ENCODE peak calls at places on chromosomes 16 and 17, in four cellular contexts. A, H, B and P are unnamed samples.

GRCh38 chr17:28661635-28662526 is at the start of the genes SDF2 and SUPT6H:
- DNase-seq in A (peak), H (peak), B (no peak), P (peak)

GRCh38 chr16:87581867-87582220 is 20.5 kb upstream of the JPH3 start:
- DNase-seq in A (peak), H (no peak), B (peak), P (no peak)

GRCh38 chr16:80912651-80913050 is 94.0 kb downstream of the CMC2 start:
- DNase-seq in A (no peak), H (no peak), B (no peak), P (no peak)

GRCh38 chr17:77729587-77729986 is 228.9 kb upstream of the TNRC6C start:
- DNase-seq in A (no peak), H (no peak), B (no peak), P (no peak)

GRCh38 chr16:25713785-25714570 is 22.2 kb downstream of the HS3ST4 start:
- DNase-seq in A (no peak), H (no peak), B (no peak), P (no peak)

GRCh38 chr17:41393294-41393693 is 4.1 kb downstream of the KRT31 start:
- DNase-seq in A (no peak), H (no peak), B (no peak), P (no peak)

GRCh38 chr16:19898924-19899604 is 14.4 kb upstream of the GPRC5B start:
- DNase-seq in A (peak), H (peak), B (peak), P (peak)

GRCh38 chr17:73323622-73324455 is 12.0 kb upstream of the CDC42EP4 start:
- DNase-seq in A (peak), H (no peak), B (no peak), P (no peak)

GRCh38 chr17:43832168-43832975 is 574 bp downstream of the MPP3 start:
- DNase-seq in A (peak), H (peak), B (no peak), P (no peak)

GRCh38 chr17:43401293-43401692 is 2.5 kb downstream of the ARL4D start:
- DNase-seq in A (no peak), H (no peak), B (peak), P (no peak)

GRCh38 chr17:50209472-50210248 is 8.2 kb upstream of the COL1A1 start:
- DNase-seq in A (peak), H (peak), B (peak), P (no peak)

GRCh38 chr17:47957591-47958490 is at the start of gene PRR15L:
- DNase-seq in A (no peak), H (no peak), B (no peak), P (no peak)

GRCh38 chr16:2212362-2213324 is 2.0 kb upstream of the BRICD5 start:
- DNase-seq in A (no peak), H (no peak), B (no peak), P (no peak)

GRCh38 chr16:51374790-51375189 is 223.7 kb upstream of the SALL1 start:
- DNase-seq in A (no peak), H (no peak), B (no peak), P (no peak)

GRCh38 chr16:51374346-51374745 is 223.3 kb upstream of the SALL1 start:
- DNase-seq in A (no peak), H (no peak), B (peak), P (no peak)

DNA sequence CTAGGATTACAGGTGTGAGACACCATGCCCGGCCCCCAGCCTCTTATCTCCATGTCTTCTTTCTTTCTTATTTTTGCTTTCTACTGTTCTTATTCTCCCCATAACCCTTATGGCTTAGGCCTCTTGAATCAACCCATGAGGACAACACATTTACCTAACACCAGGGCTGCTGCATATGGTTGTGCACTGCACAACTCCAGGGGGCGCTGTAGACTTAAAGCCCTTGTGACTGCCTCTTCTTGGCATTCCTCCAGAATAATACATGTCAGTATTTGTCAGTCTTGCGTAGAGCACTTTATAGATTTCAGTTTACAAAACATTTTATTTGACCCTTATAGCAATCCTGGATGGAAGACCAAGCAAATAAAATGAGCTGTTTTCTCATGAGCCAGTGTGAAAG is 225.0 kb upstream of the SALL1 start:
- DNase-seq in A (no peak), H (no peak), B (no peak), P (no peak)
- TF ChIP-seq CTCF in A (peak), H (peak), B (peak), P (no peak)

DNA sequence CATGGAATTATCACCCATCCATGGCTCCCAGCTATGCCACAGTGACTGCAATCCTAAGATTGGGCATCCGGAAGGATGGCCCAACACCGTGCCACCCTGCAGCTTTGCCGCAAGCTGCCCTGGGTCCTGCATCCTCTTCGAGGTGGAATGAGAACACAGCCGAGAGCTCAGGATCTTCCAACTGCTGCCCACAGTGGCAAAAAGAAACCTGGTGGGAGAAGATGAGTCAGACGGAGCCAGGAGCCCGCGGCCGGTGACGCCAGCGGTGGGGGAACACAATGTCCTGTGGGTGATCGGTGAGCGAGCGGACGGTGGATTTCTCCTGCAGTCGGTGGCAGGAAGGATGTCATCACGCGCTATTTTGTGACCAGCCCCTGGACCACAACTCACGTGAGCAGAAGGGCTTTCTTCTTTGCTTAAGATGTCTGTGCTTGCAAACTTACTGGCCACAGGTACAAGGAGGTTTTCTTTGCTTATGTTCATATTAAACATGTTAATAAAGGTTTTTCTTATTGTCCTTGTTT is 20.1 kb downstream of the CD7 start:
- DNase-seq in A (peak), H (no peak), B (no peak), P (peak)
- TF ChIP-seq CTCF in A (no peak), H (no peak), B (no peak), P (no peak)

GRCh38 chr16:28980929-28981328 is 3.9 kb upstream of the LAT start:
- DNase-seq in A (no peak), H (no peak), B (no peak), P (no peak)

GRCh38 chr16:28981517-28981916 is 3.3 kb upstream of the LAT start:
- DNase-seq in A (peak), H (peak), B (no peak), P (peak)

GRCh38 chr16:28975158-28975603 is 603 bp downstream of the SPNS1 start:
- DNase-seq in A (no peak), H (no peak), B (no peak), P (no peak)

GRCh38 chr16:28974437-28975157 is at the start of gene SPNS1:
- DNase-seq in A (peak), H (peak), B (peak), P (peak)

GRCh38 chr16:28977703-28978641 is 3.4 kb downstream of the SPNS1 start:
- DNase-seq in A (no peak), H (no peak), B (no peak), P (peak)
- TF ChIP-seq CTCF in A (peak), H (peak), B (peak), P (no peak)

DNA sequence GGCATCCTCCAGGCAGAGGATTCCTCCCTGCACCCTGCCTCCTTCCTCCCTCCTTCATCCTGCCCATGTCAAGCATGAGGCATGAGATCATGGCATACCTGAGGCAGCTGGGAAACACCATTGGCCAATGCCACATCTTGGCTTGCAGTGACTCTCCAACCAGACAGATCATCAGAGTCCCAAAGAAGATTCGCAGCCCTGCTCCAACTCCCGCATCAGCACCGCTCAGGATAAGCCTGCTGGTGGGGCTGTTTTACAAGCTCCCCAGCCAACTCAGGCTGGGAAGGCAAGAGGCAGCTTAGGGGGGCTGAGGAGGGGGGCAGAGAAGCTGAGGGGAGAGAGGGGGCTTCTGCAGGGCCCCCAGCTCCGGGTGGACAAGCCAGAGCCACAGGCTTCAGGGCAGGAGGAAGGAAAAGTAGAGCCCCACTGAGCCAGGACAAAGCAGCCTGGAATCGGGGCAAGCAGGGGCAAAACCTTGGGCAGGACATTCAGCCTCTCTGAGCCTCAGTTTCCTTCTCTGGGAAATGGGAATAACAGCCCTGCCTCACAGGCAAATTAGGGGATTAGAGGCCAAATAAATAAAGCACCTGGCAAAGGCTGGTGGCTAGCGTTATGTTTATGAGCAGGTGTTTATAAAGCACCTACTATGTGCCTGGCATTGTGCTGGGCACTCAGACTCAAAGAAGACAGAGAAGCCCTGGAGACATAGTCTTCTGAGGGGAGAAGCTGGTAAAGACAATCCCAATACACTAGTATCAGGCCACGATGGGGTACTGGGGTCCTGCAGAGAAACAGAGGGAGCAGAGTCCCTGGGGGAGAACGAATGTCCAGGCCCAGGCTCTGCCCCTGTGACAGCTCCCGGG is 88.1 kb downstream of the GOSR1 start:
- DNase-seq in A (no peak), H (no peak), B (no peak), P (no peak)
- TF ChIP-seq CTCF in A (peak), H (no peak), B (no peak), P (no peak)

GRCh38 chr17:39665642-39666221 is 583 bp downstream of the TCAP start:
- DNase-seq in A (peak), H (no peak), B (no peak), P (no peak)
- TF ChIP-seq CTCF in A (no peak), H (no peak), B (no peak), P (no peak)

DNA sequence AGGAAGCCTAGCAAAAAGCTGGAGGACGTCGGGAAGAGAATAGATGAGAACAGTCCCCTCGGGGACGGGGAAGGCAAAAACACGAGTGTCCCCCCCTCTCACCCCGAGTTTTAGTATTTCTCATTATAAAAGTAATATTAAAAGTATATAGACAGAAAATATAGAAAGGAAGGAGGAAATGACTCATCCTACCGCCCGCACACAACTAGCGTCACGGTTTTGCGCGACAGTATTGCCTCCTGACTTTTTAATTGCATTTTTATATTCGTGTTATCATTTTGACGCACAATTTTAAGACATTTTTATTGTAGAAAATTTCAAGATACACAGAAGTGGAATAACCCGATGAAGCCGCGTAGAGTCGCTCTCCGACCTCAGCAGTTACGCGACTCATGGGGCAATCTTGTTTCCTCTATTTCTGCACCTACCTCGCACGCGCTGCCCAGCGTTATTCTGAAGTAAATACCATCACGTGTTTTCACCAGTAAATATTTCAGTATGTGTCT is 652 bp upstream of the SLC25A19 start:
- DNase-seq in A (no peak), H (no peak), B (no peak), P (peak)
- TF ChIP-seq CTCF in A (peak), H (peak), B (no peak), P (peak)

GRCh38 chr16:62876133-62876532 is 839.9 kb upstream of the CDH8 start:
- DNase-seq in A (no peak), H (no peak), B (no peak), P (no peak)

GRCh38 chr16:62870554-62870953 is 834.3 kb upstream of the CDH8 start:
- DNase-seq in A (no peak), H (no peak), B (no peak), P (no peak)

GRCh38 chr16:62869837-62870236 is 833.6 kb upstream of the CDH8 start:
- DNase-seq in A (no peak), H (no peak), B (no peak), P (no peak)

DNA sequence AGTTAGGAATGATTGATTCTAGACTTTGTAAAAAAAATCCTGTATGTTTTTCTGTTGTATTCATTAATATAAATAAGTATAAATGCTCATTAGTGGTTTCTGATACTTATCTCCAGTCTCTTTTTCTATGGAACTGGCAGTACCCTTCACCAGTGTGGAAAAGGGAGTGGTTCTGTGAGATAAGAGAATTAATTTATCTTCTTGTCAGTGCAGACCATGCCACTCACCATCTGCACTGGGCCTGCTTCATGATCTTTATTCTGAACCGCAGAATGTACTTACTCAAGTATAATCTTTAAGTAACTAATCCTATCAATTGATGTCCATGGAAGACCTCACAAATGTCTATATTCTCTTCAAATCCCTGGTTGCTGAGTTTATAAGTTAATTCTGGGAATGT is 836.1 kb upstream of the CDH8 start:
- DNase-seq in A (peak), H (no peak), B (no peak), P (no peak)
- TF ChIP-seq CTCF in A (no peak), H (no peak), B (no peak), P (no peak)

DNA sequence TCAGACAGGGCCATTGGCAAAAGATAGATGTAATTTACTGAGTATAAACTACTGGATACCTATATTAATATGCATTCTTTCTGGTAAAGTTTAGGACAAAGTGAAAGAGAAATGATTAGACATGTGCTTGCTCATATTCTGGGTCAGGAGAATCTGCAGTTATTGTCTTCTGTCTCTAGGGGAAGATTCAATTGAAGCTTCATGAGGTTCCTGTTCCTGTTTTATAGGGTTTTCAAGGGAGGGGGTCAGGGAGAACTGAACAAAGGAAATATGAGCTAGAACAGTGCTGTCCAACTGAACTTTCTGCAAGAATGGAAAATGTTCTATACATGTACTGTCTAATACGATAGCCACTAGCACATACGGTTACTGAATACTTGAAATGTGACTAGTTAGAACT is 59.3 kb upstream of the CORO6 start:
- DNase-seq in A (no peak), H (no peak), B (no peak), P (peak)
- TF ChIP-seq CTCF in A (no peak), H (no peak), B (no peak), P (no peak)

DNA sequence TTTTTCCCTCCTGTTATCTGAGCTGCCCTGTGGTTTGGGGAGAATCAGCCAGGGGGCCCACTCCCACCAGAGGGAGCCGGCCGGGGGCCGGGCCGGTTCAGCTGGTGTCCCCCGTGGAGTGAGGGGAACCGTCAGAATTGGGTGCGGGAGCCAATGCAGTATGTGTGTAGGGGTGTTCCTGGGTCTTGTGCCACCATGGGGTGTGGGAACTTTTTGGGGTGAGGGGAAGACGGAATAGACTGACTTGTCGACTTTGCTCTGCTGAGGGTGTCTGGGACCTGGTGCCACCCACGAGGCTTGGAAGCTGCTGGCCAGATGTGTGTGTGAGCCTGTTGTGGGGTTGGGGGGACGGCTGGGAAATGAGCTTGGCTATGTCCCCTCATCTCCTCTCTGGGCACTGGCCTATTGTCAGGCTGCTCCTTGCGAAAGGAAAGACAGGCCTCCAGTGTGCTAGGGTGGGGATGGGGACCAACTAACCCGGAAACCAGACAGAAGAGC is 9.9 kb downstream of the RARA start:
- DNase-seq in A (peak), H (no peak), B (no peak), P (no peak)
- TF ChIP-seq CTCF in A (peak), H (no peak), B (peak), P (no peak)